ENCODE peak calls at places on chromosomes 3 and 15, in eight cellular contexts. One of them, this sample, is unnamed.

GRCh38 chr15:98943609-98944111 is 63.9 kb downstream of the PGPEP1L start:
- DNase-seq in cardiac fibroblast: no peak
- DNase-seq in NCI-H2171 treated with DMSO at 0.1 percent for 48 hours: no peak
- DNase-seq in NCI-H2081: no peak
- DNase-seq in left ventricle myocardium superior: peak; percentile 75
- DNase-seq in retinal pigment epithelial cell: no peak
- DNase-seq in KBM-7: no peak
- DNase-seq in Peyer's patch: no peak
- DNase-seq in this sample: peak; percentile 77

GRCh38 chr3:45002680-45003079 is 23.4 kb upstream of the CLEC3B start:
- DNase-seq in NCI-H2171 treated with DMSO at 0.1 percent for 48 hours: peak; percentile 19
- DNase-seq in NCI-H2081: no peak
- DNase-seq in left ventricle myocardium superior: peak; percentile 43
- DNase-seq in KBM-7: no peak
- DNase-seq in cardiac fibroblast: no peak
- DNase-seq in retinal pigment epithelial cell: no peak
- DNase-seq in Peyer's patch: no peak
- DNase-seq in this sample: no peak

GRCh38 chr15:62402687-62403086 is 237.6 kb upstream of the C2CD4B start:
- DNase-seq in cardiac fibroblast: no peak
- DNase-seq in retinal pigment epithelial cell: no peak
- DNase-seq in Peyer's patch: no peak
- DNase-seq in NCI-H2171 treated with DMSO at 0.1 percent for 48 hours: no peak
- DNase-seq in NCI-H2081: no peak
- DNase-seq in left ventricle myocardium superior: no peak
- DNase-seq in KBM-7: no peak
- DNase-seq in this sample: no peak

GRCh38 chr3:120496278-120496975 is 45.6 kb upstream of the FSTL1 start:
- DNase-seq in cardiac fibroblast: peak; percentile 90
- DNase-seq in KBM-7: no peak
- DNase-seq in NCI-H2081: no peak
- DNase-seq in retinal pigment epithelial cell: no peak
- DNase-seq in left ventricle myocardium superior: no peak
- DNase-seq in Peyer's patch: no peak
- DNase-seq in NCI-H2171 treated with DMSO at 0.1 percent for 48 hours: no peak
- DNase-seq in this sample: no peak

GRCh38 chr3:67329358-67329757 is 325.1 kb downstream of the SUCLG2 start:
- DNase-seq in cardiac fibroblast: no peak
- DNase-seq in KBM-7: no peak
- DNase-seq in left ventricle myocardium superior: no peak
- DNase-seq in NCI-H2171 treated with DMSO at 0.1 percent for 48 hours: no peak
- DNase-seq in Peyer's patch: no peak
- DNase-seq in retinal pigment epithelial cell: no peak
- DNase-seq in NCI-H2081: no peak
- DNase-seq in this sample: no peak

GRCh38 chr3:13080591-13080990 is 7.4 kb upstream of the IQSEC1 start:
- DNase-seq in NCI-H2081: no peak
- DNase-seq in left ventricle myocardium superior: peak; percentile 83
- DNase-seq in retinal pigment epithelial cell: no peak
- DNase-seq in Peyer's patch: no peak
- DNase-seq in cardiac fibroblast: peak; percentile 67
- DNase-seq in KBM-7: no peak
- DNase-seq in NCI-H2171 treated with DMSO at 0.1 percent for 48 hours: no peak
- DNase-seq in this sample: peak; percentile 87

GRCh38 chr15:69792823-69793222 is 304.9 kb downstream of the TLE3 start:
- DNase-seq in NCI-H2171 treated with DMSO at 0.1 percent for 48 hours: no peak
- DNase-seq in NCI-H2081: no peak
- DNase-seq in left ventricle myocardium superior: no peak
- DNase-seq in cardiac fibroblast: no peak
- DNase-seq in Peyer's patch: peak; percentile 30
- DNase-seq in KBM-7: no peak
- DNase-seq in retinal pigment epithelial cell: no peak
- DNase-seq in this sample: no peak

GRCh38 chr3:36596411-36596810 is 167.9 kb downstream of the DCLK3 start:
- DNase-seq in NCI-H2171 treated with DMSO at 0.1 percent for 48 hours: no peak
- DNase-seq in NCI-H2081: no peak
- DNase-seq in retinal pigment epithelial cell: peak; percentile 4
- DNase-seq in left ventricle myocardium superior: no peak
- DNase-seq in KBM-7: no peak
- DNase-seq in Peyer's patch: no peak
- DNase-seq in cardiac fibroblast: no peak
- DNase-seq in this sample: no peak

GRCh38 chr3:96991812-96992211 is 177.4 kb downstream of the EPHA6 start:
- DNase-seq in left ventricle myocardium superior: no peak
- DNase-seq in retinal pigment epithelial cell: no peak
- DNase-seq in KBM-7: no peak
- DNase-seq in cardiac fibroblast: no peak
- DNase-seq in NCI-H2171 treated with DMSO at 0.1 percent for 48 hours: no peak
- DNase-seq in NCI-H2081: no peak
- DNase-seq in Peyer's patch: no peak
- DNase-seq in this sample: no peak

GRCh38 chr3:177341766-177342165 is 144.5 kb upstream of the TBL1XR1 start:
- DNase-seq in NCI-H2171 treated with DMSO at 0.1 percent for 48 hours: no peak
- DNase-seq in retinal pigment epithelial cell: no peak
- DNase-seq in KBM-7: no peak
- DNase-seq in left ventricle myocardium superior: no peak
- DNase-seq in NCI-H2081: no peak
- DNase-seq in Peyer's patch: no peak
- DNase-seq in cardiac fibroblast: peak; percentile 63
- DNase-seq in this sample: no peak

GRCh38 chr3:64188810-64189560 is 36.3 kb downstream of the PRICKLE2 start:
- DNase-seq in NCI-H2171 treated with DMSO at 0.1 percent for 48 hours: no peak
- DNase-seq in retinal pigment epithelial cell: peak; percentile 95
- DNase-seq in NCI-H2081: no peak
- DNase-seq in cardiac fibroblast: peak; percentile 90
- DNase-seq in left ventricle myocardium superior: no peak
- DNase-seq in KBM-7: no peak
- DNase-seq in Peyer's patch: no peak
- DNase-seq in this sample: no peak

GRCh38 chr15:52392008-52392687 is 96.5 kb upstream of the MYO5C start:
- DNase-seq in NCI-H2171 treated with DMSO at 0.1 percent for 48 hours: no peak
- DNase-seq in NCI-H2081: no peak
- DNase-seq in KBM-7: no peak
- DNase-seq in cardiac fibroblast: peak; percentile 26
- DNase-seq in Peyer's patch: no peak
- DNase-seq in retinal pigment epithelial cell: peak; percentile 18
- DNase-seq in left ventricle myocardium superior: no peak
- DNase-seq in this sample: no peak

GRCh38 chr15:74732846-74733245 is 7.5 kb upstream of the CYP1A1 start:
- DNase-seq in Peyer's patch: no peak
- DNase-seq in left ventricle myocardium superior: no peak
- DNase-seq in NCI-H2171 treated with DMSO at 0.1 percent for 48 hours: no peak
- DNase-seq in KBM-7: no peak
- DNase-seq in NCI-H2081: no peak
- DNase-seq in cardiac fibroblast: no peak
- DNase-seq in retinal pigment epithelial cell: no peak
- DNase-seq in this sample: no peak

This sample was measured in Right ventricle myocardium superior.